ENCODE peak calls at places on chromosome 9, in ten cellular contexts. L is stomach; K is brain microvascular endothelial cell; Q is K562; Y is esophagus squamous epithelium; M is body of pancreas; W is lower lobe of right lung; U is dorsolateral prefrontal cortex; X is heart right ventricle; R is CD8-positive, alpha-beta T cell. N is an unnamed sample. For H3K27me3, the result is how much of the 10 kb centered on the place peaks cover.

GRCh38 chr9:127574089-127574921 is 37.8 kb upstream of the STXBP1 start:
- DNase-seq in L (peak), K (no peak), Q (no peak), Y (no peak), M (peak), W (peak), U (no peak), X (no peak), R (no peak), N (no peak)

GRCh38 chr9:121322037-121322736 is 47.9 kb downstream of the STOM start:
- DNase-seq in L (no peak), K (peak), Q (no peak), Y (no peak), M (no peak), W (no peak), U (no peak), X (no peak), R (no peak), N (no peak)

GRCh38 chr9:91949946-91950664 is at the start of gene ROR2:
- DNase-seq in L (peak), K (no peak), Q (peak), Y (no peak), M (peak), W (peak), U (no peak), X (peak), R (peak), N (no peak)

GRCh38 chr9:91071185-91071990 is 269.8 kb downstream of the SYK start:
- DNase-seq in L (no peak), K (peak), Q (no peak), Y (no peak), M (no peak), W (no peak), U (no peak), X (no peak), R (no peak), N (no peak)

GRCh38 chr9:34382054-34382453 is 5.4 kb upstream of the MYORG start:
- DNase-seq in L (no peak), K (no peak), Q (no peak), Y (no peak), M (no peak), W (no peak), U (no peak), X (no peak), R (peak), N (no peak)

GRCh38 chr9:136582977-136583735 is 37.3 kb upstream of the NOTCH1 start:
- DNase-seq in L (no peak), K (no peak), Q (no peak), Y (no peak), M (no peak), W (no peak), U (peak), X (peak), R (no peak), N (no peak)

GRCh38 chr9:96061293-96061987 is 185.9 kb downstream of the ERCC6L2 start:
- DNase-seq in L (peak), K (peak), Q (peak), Y (no peak), M (peak), W (no peak), U (no peak), X (no peak), R (peak), N (peak)

GRCh38 chr9:72204062-72204461 is 54.8 kb downstream of the GDA start:
- DNase-seq in L (no peak), K (no peak), Q (no peak), Y (no peak), M (no peak), W (no peak), U (no peak), X (no peak), R (no peak), N (no peak)

GRCh38 chr9:96515629-96516470 is 65.9 kb downstream of the HABP4 start:
- DNase-seq in L (no peak), K (no peak), Q (no peak), Y (no peak), M (no peak), W (no peak), U (no peak), X (no peak), R (no peak), N (no peak)

GRCh38 chr9:19799784-19800183 is 10.9 kb upstream of the SLC24A2 start:
- DNase-seq in L (no peak), K (no peak), Q (no peak), Y (no peak), M (no peak), W (no peak), U (no peak), X (no peak), R (no peak), N (no peak)

GRCh38 chr9:134381262-134381661 is 55.0 kb downstream of the RXRA start:
- DNase-seq in L (no peak), K (no peak), Q (no peak), Y (no peak), M (no peak), W (no peak), U (no peak), X (no peak), R (no peak), N (no peak)

GRCh38 chr9:98365227-98365669 is 109.8 kb upstream of the TBC1D2 start:
- DNase-seq in L (no peak), K (peak), Q (peak), Y (no peak), M (no peak), W (no peak), U (no peak), X (no peak), R (no peak), N (no peak)

GRCh38 chr9:87113892-87114291 is 166.6 kb upstream of the GAS1 start:
- DNase-seq in L (no peak), K (no peak), Q (no peak), Y (no peak), M (no peak), W (no peak), U (no peak), X (no peak), R (no peak), N (no peak)

GRCh38 chr9:34592895-34593601 is 3.5 kb upstream of the CNTFR start:
- DNase-seq in L (peak), K (no peak), Q (no peak), Y (no peak), M (peak), W (peak), U (no peak), X (peak), R (no peak), N (no peak)

GRCh38 chr9:109875495-109875894 is 95.5 kb downstream of the PALM2AKAP2 start:
- DNase-seq in L (no peak), K (no peak), Q (no peak), Y (no peak), M (no peak), W (no peak), U (no peak), X (no peak), R (no peak), N (no peak)

GRCh38 chr9:134644715-134645606 is 3.4 kb downstream of the COL5A1 start:
- DNase-seq in L (peak), K (peak), Q (peak), Y (no peak), M (peak), W (no peak), U (no peak), X (peak), R (no peak), N (no peak)

GRCh38 chr9:10701906-10702305 is 89.1 kb upstream of the PTPRD start:
- DNase-seq in L (no peak), K (no peak), Q (no peak), Y (no peak), M (no peak), W (no peak), U (no peak), X (no peak), R (no peak), N (no peak)

GRCh38 chr9:116337015-116337414 is 183.4 kb downstream of the PAPPA start:
- DNase-seq in L (no peak), K (peak), Q (no peak), Y (no peak), M (no peak), W (no peak), U (no peak), X (no peak), R (no peak), N (no peak)

GRCh38 chr9:100352727-100353505 is at the start of gene TEX10:
- DNase-seq in L (peak), K (peak), Q (peak), Y (peak), M (peak), W (peak), U (peak), X (peak), R (peak), N (peak)

GRCh38 chr9:114053246-114054005 is 24.7 kb downstream of the AMBP start:
- DNase-seq in L (peak), K (no peak), Q (no peak), Y (no peak), M (no peak), W (no peak), U (no peak), X (no peak), R (peak), N (no peak)

GRCh38 chr9:5493597-5494511 is 16.5 kb upstream of the PDCD1LG2 start:
- DNase-seq in L (no peak), K (peak), Q (peak), Y (no peak), M (no peak), W (peak), U (no peak), X (no peak), R (no peak), N (no peak)

GRCh38 chr9:73444821-73445220 is 293.2 kb downstream of the ANXA1 start:
- DNase-seq in L (no peak), K (no peak), Q (no peak), Y (no peak), M (no peak), W (no peak), U (no peak), X (no peak), R (no peak), N (no peak)

GRCh38 chr9:116190997-116191396 is 37.4 kb downstream of the PAPPA start:
- DNase-seq in L (no peak), K (peak), Q (no peak), Y (no peak), M (no peak), W (no peak), U (no peak), X (no peak), R (no peak), N (no peak)

GRCh38 chr9:91905958-91906585 is 44.0 kb downstream of the ROR2 start:
- DNase-seq in L (peak), K (no peak), Q (peak), Y (no peak), M (no peak), W (peak), U (no peak), X (peak), R (peak), N (no peak)

DNA sequence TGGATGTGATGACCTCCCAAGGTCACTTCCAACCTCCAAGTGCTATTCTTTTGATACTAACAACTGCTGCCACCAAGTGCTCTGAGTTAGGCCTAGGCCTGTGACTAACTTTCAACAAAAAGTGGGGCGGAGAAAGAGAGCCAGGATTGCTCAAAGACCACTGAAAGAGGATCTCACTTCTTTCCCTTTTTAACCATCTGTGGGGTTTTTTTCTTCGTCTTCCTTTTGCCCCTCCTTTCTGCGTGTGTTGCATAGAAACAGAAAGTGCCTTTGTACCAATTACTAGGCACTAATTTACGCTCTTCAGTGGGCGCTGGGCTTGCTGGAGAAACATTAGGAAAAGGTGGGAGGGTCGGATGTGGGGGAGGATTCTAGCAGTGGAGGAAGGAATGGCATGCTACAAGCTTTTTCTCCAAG is 8.0 kb downstream of the KLF9 start:
- DNase-seq in L (no peak), K (peak), Q (no peak), Y (no peak), M (no peak), W (no peak), U (no peak), X (no peak), R (peak), N (no peak)
- H3K27ac ChIP-seq in L (peak), K (peak), Q (no peak), Y (peak), M (peak), W (peak), U (peak), X (no peak), R (no peak), N (no peak)

DNA sequence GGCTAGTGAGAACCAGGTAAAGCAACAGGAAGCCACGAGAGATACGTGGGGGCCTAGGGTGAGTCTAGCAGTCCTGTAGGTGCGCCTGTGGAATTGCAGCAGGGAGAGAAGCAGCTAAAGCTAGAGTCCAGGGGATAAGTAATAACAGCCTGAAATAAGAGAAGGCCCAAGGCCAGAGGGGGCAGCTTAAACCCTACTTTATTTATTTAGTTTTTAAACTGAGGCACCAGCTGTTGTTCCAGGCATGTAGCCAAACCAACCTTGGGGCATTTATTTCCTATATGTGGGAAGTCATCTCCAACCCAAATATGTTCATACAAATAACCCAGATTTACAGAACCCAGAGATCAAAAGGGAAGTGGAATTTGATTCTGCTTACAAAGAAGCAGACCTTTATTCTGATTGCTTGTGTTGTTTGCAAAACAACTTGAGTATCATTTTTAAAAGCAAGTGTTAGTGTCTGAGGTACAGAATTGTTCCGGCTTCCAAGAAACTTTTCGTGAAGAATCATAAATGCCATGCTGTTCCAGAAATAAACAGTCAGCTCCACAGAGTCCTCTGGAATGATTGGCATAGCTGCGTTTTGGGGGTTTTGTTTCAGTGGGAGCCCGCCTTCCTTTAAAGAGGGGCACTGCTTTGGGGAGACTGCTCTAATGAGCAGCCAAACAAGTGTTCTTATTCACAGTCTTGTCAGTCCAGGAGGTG is 93.3 kb downstream of the GLDC start:
- DNase-seq in L (no peak), K (peak), Q (no peak), Y (no peak), M (no peak), W (no peak), U (no peak), X (no peak), R (no peak), N (no peak)
- TF ChIP-seq CTCF in L (no peak), K (peak), Q (no peak), Y (no peak), M (no peak), W (no peak), U (no peak), X (no peak), R (no peak), N (no peak)

GRCh38 chr9:93954436-93955355 is at the start of gene BARX1:
- DNase-seq in L (no peak), K (no peak), Q (no peak), Y (no peak), M (no peak), W (no peak), U (no peak), X (no peak), R (no peak), N (no peak)

GRCh38 chr9:93956183-93956784 is 1.1 kb upstream of the BARX1 start:
- DNase-seq in L (no peak), K (no peak), Q (no peak), Y (no peak), M (no peak), W (no peak), U (no peak), X (no peak), R (no peak), N (no peak)

GRCh38 chr9:93952784-93953491 is 2.2 kb downstream of the BARX1 start:
- DNase-seq in L (no peak), K (no peak), Q (no peak), Y (no peak), M (no peak), W (no peak), U (no peak), X (no peak), R (no peak), N (no peak)

GRCh38 chr9:93953492-93954435 is 1.4 kb downstream of the BARX1 start:
- DNase-seq in L (no peak), K (no peak), Q (no peak), Y (no peak), M (no peak), W (no peak), U (no peak), X (no peak), R (no peak), N (no peak)

GRCh38 chr9:93955356-93956182 is 414 bp upstream of the BARX1 start:
- DNase-seq in L (no peak), K (no peak), Q (no peak), Y (no peak), M (no peak), W (no peak), U (no peak), X (no peak), R (no peak), N (no peak)
- H3K27me3 ChIP-seq in L (under half), K (half or more), Q (half or more), Y (half or more), M (half or more), W (half or more), U (under half), X (half or more), R (half or more), N (half or more)

DNA sequence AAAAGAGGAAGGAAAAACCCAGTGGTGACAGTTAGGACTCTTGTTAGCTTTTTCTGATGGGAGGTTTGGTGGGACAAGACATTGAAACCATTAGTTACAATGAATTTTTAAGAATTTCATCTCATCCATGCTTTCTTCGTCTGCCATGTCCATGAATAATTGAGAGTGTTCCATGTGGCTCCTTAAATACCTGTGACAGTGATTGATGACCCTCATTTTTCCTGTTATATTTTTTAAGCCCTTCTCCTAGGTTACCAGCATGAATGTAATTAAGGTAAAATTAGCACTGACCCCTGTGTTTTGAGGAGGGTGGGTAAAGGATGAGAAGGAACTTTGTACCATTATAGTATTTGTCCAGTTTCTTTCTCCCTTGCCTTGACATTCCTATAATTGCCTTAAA is 23.5 kb upstream of the PHF2 start:
- DNase-seq in L (no peak), K (no peak), Q (no peak), Y (no peak), M (no peak), W (no peak), U (no peak), X (no peak), R (no peak), N (no peak)
- H3K27ac ChIP-seq in L (no peak), K (no peak), Q (no peak), Y (no peak), M (no peak), W (no peak), U (no peak), X (no peak), R (no peak), N (no peak)

GRCh38 chr9:128626181-128626580 is 30.5 kb downstream of the DYNC2I2 start:
- DNase-seq in L (no peak), K (no peak), Q (no peak), Y (no peak), M (no peak), W (peak), U (no peak), X (no peak), R (no peak), N (no peak)

GRCh38 chr9:128627127-128627715 is 29.4 kb downstream of the DYNC2I2 start:
- DNase-seq in L (no peak), K (no peak), Q (no peak), Y (no peak), M (no peak), W (peak), U (peak), X (no peak), R (no peak), N (no peak)

GRCh38 chr9:128624566-128624965 is 32.1 kb downstream of the DYNC2I2 start:
- DNase-seq in L (no peak), K (no peak), Q (no peak), Y (no peak), M (no peak), W (no peak), U (no peak), X (no peak), R (no peak), N (no peak)

GRCh38 chr9:128627906-128628305 is 28.7 kb downstream of the DYNC2I2 start:
- DNase-seq in L (no peak), K (no peak), Q (no peak), Y (no peak), M (no peak), W (peak), U (no peak), X (no peak), R (no peak), N (no peak)

DNA sequence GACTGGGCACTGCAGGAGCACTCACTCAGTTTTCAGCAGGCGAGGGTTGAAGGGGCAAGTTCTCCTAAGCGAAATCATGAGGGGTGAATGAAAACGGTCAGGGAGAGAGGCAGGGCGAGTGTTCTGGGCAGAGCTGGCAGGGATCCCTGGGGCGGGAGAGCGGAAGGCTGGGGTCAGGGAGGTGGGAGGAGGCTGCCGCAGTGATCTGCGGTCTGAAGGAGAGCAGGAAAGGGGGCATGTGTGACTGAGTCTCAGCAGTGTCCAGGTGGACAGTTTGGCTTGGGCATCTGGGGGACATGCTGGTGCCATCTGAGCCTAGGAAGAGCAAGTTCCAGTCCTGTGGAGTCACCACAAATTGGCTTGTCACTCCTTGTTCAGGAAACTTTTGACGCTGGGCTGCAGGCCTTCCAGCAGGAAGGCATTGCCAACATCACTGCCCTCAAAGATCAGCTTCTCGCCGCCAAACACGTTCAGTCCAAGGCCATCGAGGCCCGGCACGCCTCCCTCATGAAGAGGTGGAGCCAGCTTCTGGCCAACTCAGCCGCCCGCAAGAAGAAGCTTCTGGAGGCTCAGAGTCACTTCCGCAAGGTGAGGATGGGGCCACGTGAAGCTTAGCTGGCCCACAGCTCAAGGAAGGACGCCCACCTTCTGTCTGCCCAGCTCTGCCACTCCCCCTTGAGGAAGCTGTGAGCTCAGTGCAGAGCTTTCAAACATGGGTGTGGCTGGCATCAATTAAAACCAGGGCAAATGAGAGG is 31.1 kb downstream of the DYNC2I2 start:
- DNase-seq in L (no peak), K (no peak), Q (no peak), Y (no peak), M (peak), W (peak), U (no peak), X (no peak), R (no peak), N (no peak)
- TF ChIP-seq CTCF in L (no peak), K (no peak), Q (peak), Y (no peak), M (no peak), W (no peak), U (no peak), X (no peak), R (no peak), N (no peak)

N was measured in CD4-positive, alpha-beta T cell.